ENCODE peak calls at places on chromosomes 3 and 15, in four cellular contexts. C, M, R and N are unnamed samples.

GRCh38 chr3:77086408-77086807 is 46.5 kb downstream of the ROBO2 start:
- DNase-seq in C (no peak), M (no peak), R (no peak), N (no peak)

GRCh38 chr15:52309154-52309548 is 13.5 kb upstream of the MYO5C start:
- DNase-seq in C (no peak), M (no peak), R (no peak), N (no peak)

GRCh38 chr3:109532257-109533216 is 195.2 kb upstream of the DPPA4 start:
- DNase-seq in C (no peak), M (peak; percentile 83), R (no peak), N (peak; percentile 41)

GRCh38 chr3:86830566-86830965 is 160.4 kb downstream of the VGLL3 start:
- DNase-seq in C (no peak), M (peak; percentile 47), R (no peak), N (no peak)

GRCh38 chr3:49171119-49171774 is at the start of gene KLHDC8B:
- DNase-seq in C (peak; percentile 84), M (peak; percentile 81), R (peak; percentile 90), N (peak; percentile 76)

GRCh38 chr3:133964547-133964946 is 65.2 kb downstream of the SLCO2A1 start:
- DNase-seq in C (no peak), M (no peak), R (no peak), N (no peak)

GRCh38 chr15:75069301-75069925 is 46.0 kb downstream of the PPCDC start:
- DNase-seq in C (peak; percentile 30), M (no peak), R (no peak), N (no peak)

GRCh38 chr3:182800508-182800907 is 7.2 kb downstream of the ATP11B start:
- DNase-seq in C (no peak), M (no peak), R (no peak), N (no peak)

GRCh38 chr15:74396445-74397238 is 29.2 kb upstream of the CYP11A1 start:
- DNase-seq in C (no peak), M (peak; percentile 89), R (no peak), N (no peak)

GRCh38 chr3:7781395-7781794 is 720.2 kb upstream of the LMCD1 start:
- DNase-seq in C (no peak), M (no peak), R (no peak), N (no peak)

GRCh38 chr3:153103406-153103945 is 58.5 kb upstream of the RAP2B start:
- DNase-seq in C (no peak), M (no peak), R (no peak), N (no peak)

GRCh38 chr3:217436-217835 is 20.9 kb downstream of the CHL1 start:
- DNase-seq in C (no peak), M (no peak), R (no peak), N (no peak)

GRCh38 chr3:167287308-167287707 is 92.8 kb downstream of the ZBBX start:
- DNase-seq in C (no peak), M (no peak), R (no peak), N (no peak)

GRCh38 chr3:139611540-139611939 is 66.2 kb downstream of the NMNAT3 start:
- DNase-seq in C (no peak), M (no peak), R (no peak), N (no peak)

GRCh38 chr15:90862964-90863721 is 5.2 kb upstream of the FURIN start:
- DNase-seq in C (no peak), M (no peak), R (no peak), N (no peak)

GRCh38 chr15:89837134-89837829 is 22.6 kb upstream of the ANPEP start:
- DNase-seq in C (no peak), M (peak; percentile 59), R (no peak), N (no peak)

GRCh38 chr3:147298511-147298982 is 107.8 kb downstream of the ZIC4 start:
- DNase-seq in C (peak; percentile 53), M (peak; percentile 100), R (no peak), N (no peak)

GRCh38 chr15:101458158-101458895 is 31.2 kb downstream of the PCSK6 start:
- DNase-seq in C (no peak), M (no peak), R (no peak), N (no peak)

GRCh38 chr15:88202231-88202630 is 54.3 kb downstream of the NTRK3 start:
- DNase-seq in C (no peak), M (no peak), R (no peak), N (no peak)

GRCh38 chr3:4852780-4853748 is 126.2 kb upstream of the BHLHE40 start:
- DNase-seq in C (no peak), M (no peak), R (no peak), N (no peak)

GRCh38 chr15:73051402-73051810 is 857 bp upstream of the NEO1 start:
- DNase-seq in C (peak; percentile 44), M (no peak), R (peak; percentile 62), N (no peak)

GRCh38 chr3:25573386-25574171 is 91.1 kb downstream of the TOP2B start:
- DNase-seq in C (peak; percentile 90), M (peak; percentile 65), R (no peak), N (no peak)

GRCh38 chr3:31064021-31064420 is 169.6 kb upstream of the GADL1 start:
- DNase-seq in C (no peak), M (peak; percentile 10), R (no peak), N (no peak)

GRCh38 chr3:105223815-105224214 is 142.9 kb upstream of the ALCAM start:
- DNase-seq in C (no peak), M (no peak), R (no peak), N (no peak)

GRCh38 chr3:134388292-134388691 is 14.0 kb upstream of the AMOTL2 start:
- DNase-seq in C (no peak), M (no peak), R (no peak), N (no peak)

GRCh38 chr15:88022711-88023110 is 233.8 kb downstream of the NTRK3 start:
- DNase-seq in C (no peak), M (no peak), R (no peak), N (no peak)

GRCh38 chr3:9784876-9785443 is 7.3 kb downstream of the TADA3 start:
- DNase-seq in C (no peak), M (no peak), R (no peak), N (no peak)

GRCh38 chr3:58471025-58471887 is 20.6 kb upstream of the KCTD6 start:
- DNase-seq in C (peak; percentile 56), M (peak; percentile 83), R (no peak), N (peak; percentile 27)

GRCh38 chr3:38577089-38578080 is 72.1 kb downstream of the SCN5A start:
- DNase-seq in C (peak; percentile 22), M (no peak), R (no peak), N (no peak)

DNA sequence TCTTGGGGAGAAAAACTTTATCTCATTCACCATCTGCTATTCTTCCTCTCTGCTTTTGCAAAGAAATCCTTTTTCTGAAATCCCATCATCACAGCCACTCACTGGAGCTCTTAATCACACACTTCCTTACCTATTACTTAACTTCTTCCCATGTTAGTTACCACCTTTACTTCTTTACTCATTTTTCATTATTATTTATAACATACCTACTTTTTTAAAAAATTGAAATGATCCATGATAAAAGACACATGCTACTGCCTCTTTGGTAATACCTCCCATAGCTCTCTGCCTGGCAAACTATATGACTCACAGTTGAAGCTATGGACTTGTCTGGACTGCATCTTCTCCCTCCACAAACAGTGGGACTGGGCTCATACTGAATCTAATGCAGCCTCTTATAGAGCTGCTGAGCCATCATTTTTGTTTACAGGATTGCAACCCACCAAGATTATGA is 150.3 kb downstream of the TNIK start:
- DNase-seq in C (no peak), M (peak; percentile 77), R (no peak), N (no peak)
- H3K36me3 ChIP-seq in C (no peaks in the 10 kb centered on the region), M (no peaks in the 10 kb centered on the region), R (no peaks in the 10 kb centered on the region), N (no peaks in the 10 kb centered on the region)

DNA sequence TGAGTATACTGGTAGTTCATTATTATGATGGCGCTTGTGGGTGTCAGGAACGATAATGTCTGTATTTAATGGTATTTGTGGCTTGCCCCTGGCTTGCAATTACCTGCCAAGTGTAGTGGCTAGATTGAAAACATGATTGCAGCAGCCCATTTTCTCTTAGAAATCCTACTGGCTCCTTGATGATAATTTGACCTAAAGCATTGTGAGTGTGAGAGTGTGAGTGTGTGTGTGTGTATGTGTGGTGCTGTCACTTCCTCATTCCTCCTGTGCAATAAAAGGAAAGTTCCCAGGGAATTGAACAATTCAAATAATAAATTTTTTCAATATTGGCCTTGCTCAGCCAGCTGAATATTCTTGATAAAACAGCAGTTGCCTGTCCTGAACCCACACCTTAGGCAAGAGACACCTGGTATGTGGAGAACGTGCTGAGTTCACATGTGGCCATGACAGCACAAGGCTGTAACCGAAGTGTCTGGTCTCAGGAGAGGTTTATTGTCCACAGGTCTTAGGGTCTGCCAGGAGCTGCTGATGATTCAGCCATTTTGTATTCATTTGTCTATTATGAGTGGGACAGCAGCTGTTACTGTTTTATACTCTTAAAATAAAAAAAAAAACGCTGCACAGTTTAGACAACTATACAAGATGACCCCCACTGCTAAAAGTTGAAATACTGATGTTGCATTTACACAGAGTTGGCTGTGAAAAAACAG is 193.2 kb downstream of the CD47 start:
- DNase-seq in C (no peak), M (peak; percentile 41), R (no peak), N (no peak)
- H3K4me3 ChIP-seq in C (no peak overlapping the region), M (no peak overlapping the region), R (no peak overlapping the region), N (no peak overlapping the region)

DNA sequence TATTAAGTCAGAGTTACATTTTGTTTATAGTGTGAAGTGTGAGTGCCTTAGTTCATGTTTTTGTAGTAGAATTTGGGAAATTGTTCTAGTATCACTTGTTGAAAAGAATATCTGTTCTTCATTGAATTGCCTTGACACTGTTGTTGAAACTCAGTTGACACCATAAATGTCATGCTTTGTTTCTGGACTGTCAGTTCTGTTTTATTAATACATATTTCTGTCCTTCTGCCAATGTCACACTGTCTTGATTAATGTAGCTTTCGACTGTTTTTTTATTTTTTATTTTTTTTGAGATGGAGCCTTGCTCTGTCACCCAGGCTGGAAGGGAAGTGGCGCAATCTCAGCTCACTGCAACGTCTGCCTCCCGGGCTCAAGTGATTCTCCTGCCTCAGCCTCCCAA is 59.1 kb downstream of the CHD2 start:
- DNase-seq in C (no peak), M (no peak), R (no peak), N (no peak)
- H3K36me3 ChIP-seq in C (peaks cover 93% of the 10 kb centered on the region), M (peaks cover 47% of the 10 kb centered on the region), R (peaks cover 88% of the 10 kb centered on the region), N (peaks cover 67% of the 10 kb centered on the region)

DNA sequence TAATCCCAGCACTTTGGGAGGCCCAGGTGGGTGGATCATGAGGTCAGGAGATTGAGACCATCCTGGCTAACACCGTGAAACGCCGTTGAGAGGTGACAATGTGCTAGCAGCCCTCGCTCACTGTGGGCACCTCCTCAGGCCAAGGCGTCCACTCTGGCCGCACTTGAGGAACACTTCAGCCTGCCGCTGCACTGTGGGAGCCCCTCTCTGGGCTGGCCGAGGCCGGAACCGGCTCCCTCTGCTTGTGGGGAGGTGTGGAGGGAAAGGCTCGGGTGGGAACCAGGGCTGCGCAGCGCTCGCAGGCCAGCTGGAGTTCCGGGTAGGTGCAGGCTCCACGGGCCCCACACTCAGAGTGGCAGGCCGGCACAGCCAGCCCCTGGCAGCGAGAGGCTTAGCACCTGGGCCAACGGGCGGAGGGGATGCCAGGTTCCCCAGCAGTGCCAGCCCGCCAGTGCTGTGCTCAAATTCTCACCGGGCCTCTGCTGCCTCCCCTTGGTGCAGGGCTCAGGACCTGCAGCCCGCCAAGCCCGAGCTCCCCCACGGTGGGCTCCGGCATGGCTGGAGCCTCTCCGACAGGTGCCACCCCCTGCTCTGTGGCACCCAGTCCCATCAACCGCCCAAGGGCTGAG is 253.6 kb downstream of the CNTN4 start:
- DNase-seq in C (no peak), M (no peak), R (no peak), N (no peak)
- H3K4me3 ChIP-seq in C (no peak overlapping the region), M (no peak overlapping the region), R (no peak overlapping the region), N (no peak overlapping the region)

GRCh38 chr3:50850639-50851511 is 176.1 kb downstream of the DOCK3 start:
- DNase-seq in C (no peak), M (no peak), R (no peak), N (no peak)

GRCh38 chr3:50853936-50854335 is 179.2 kb downstream of the DOCK3 start:
- DNase-seq in C (no peak), M (no peak), R (no peak), N (no peak)

GRCh38 chr3:50848308-50848707 is 173.6 kb downstream of the DOCK3 start:
- DNase-seq in C (no peak), M (no peak), R (no peak), N (no peak)
- H3K36me3 ChIP-seq in C (no peaks in the 10 kb centered on the region), M (no peaks in the 10 kb centered on the region), R (no peaks in the 10 kb centered on the region), N (no peaks in the 10 kb centered on the region)